ENCODE peak calls at places on chromosomes 1 and 21, in ten cellular contexts. T is left ventricle myocardium inferior, R is lung, B is IMR-90, D is colonic mucosa, A is astrocyte, K is transverse colon, S is OCI-LY7, P is tibial nerve, W is PC-3. Z is an unnamed sample. For H3K4me1, the result is how much of the 10 kb centered on the place peaks cover.

GRCh38 chr1:221228594-221228993 is 349.4 kb downstream of the HLX start:
- DNase-seq in T (no peak), R (no peak), B (no peak), D (no peak), A (no peak), K (no peak), S (no peak), P (no peak), W (no peak), Z (no peak)

GRCh38 chr1:226060976-226061792 is 1.3 kb upstream of the H3-3A start:
- DNase-seq in T (no peak), R (no peak), B (no peak), D (peak), A (no peak), K (no peak), S (no peak), P (no peak), W (peak), Z (no peak)

GRCh38 chr1:161930064-161930463 is 93.6 kb downstream of the OLFML2B start:
- DNase-seq in T (no peak), R (no peak), B (peak), D (no peak), A (peak), K (no peak), S (no peak), P (no peak), W (no peak), Z (no peak)

GRCh38 chr1:49541096-49541752 is 482.5 kb downstream of the AGBL4 start:
- DNase-seq in T (no peak), R (no peak), B (no peak), D (no peak), A (no peak), K (no peak), S (no peak), P (no peak), W (no peak), Z (no peak)

GRCh38 chr1:83996621-83997020 is 2.3 kb downstream of the TTLL7 start:
- DNase-seq in T (no peak), R (no peak), B (peak), D (no peak), A (peak), K (no peak), S (no peak), P (no peak), W (no peak), Z (no peak)

GRCh38 chr1:85494957-85495266 is 30.0 kb upstream of the DDAH1 start:
- DNase-seq in T (no peak), R (no peak), B (peak), D (no peak), A (peak), K (no peak), S (no peak), P (peak), W (peak), Z (peak)

GRCh38 chr1:15106608-15107007 is 46.9 kb upstream of the TMEM51 start:
- DNase-seq in T (no peak), R (no peak), B (no peak), D (peak), A (no peak), K (peak), S (no peak), P (peak), W (peak), Z (no peak)

GRCh38 chr1:59759156-59759925 is 55.4 kb upstream of the HOOK1 start:
- DNase-seq in T (peak), R (peak), B (peak), D (peak), A (peak), K (peak), S (peak), P (peak), W (peak), Z (peak)

GRCh38 chr1:33050221-33051076 is 13.8 kb upstream of the AK2 start:
- DNase-seq in T (no peak), R (no peak), B (peak), D (no peak), A (peak), K (no peak), S (no peak), P (no peak), W (peak), Z (peak)

GRCh38 chr1:243488459-243489163 is 232.8 kb downstream of the SDCCAG8 start:
- DNase-seq in T (no peak), R (no peak), B (no peak), D (no peak), A (no peak), K (no peak), S (no peak), P (no peak), W (no peak), Z (no peak)

GRCh38 chr21:28771790-28772501 is 220.7 kb downstream of the LTN1 start:
- DNase-seq in T (no peak), R (no peak), B (peak), D (no peak), A (peak), K (no peak), S (no peak), P (no peak), W (peak), Z (peak)

GRCh38 chr1:26994020-26994745 is 691 bp downstream of the TRNP1 start:
- DNase-seq in T (peak), R (no peak), B (no peak), D (no peak), A (no peak), K (no peak), S (peak), P (no peak), W (no peak), Z (no peak)

GRCh38 chr1:182279724-182280506 is 111.7 kb downstream of the GLUL start:
- DNase-seq in T (peak), R (no peak), B (no peak), D (no peak), A (no peak), K (no peak), S (no peak), P (peak), W (no peak), Z (no peak)

GRCh38 chr1:182278144-182279054 is 113.2 kb downstream of the GLUL start:
- DNase-seq in T (no peak), R (no peak), B (no peak), D (no peak), A (no peak), K (no peak), S (no peak), P (no peak), W (no peak), Z (no peak)

GRCh38 chr1:182281541-182281940 is 110.0 kb downstream of the GLUL start:
- DNase-seq in T (peak), R (no peak), B (no peak), D (no peak), A (no peak), K (no peak), S (no peak), P (peak), W (no peak), Z (no peak)

GRCh38 chr1:182279302-182279701 is 112.3 kb downstream of the GLUL start:
- DNase-seq in T (no peak), R (no peak), B (no peak), D (no peak), A (no peak), K (no peak), S (no peak), P (no peak), W (no peak), Z (no peak)

DNA sequence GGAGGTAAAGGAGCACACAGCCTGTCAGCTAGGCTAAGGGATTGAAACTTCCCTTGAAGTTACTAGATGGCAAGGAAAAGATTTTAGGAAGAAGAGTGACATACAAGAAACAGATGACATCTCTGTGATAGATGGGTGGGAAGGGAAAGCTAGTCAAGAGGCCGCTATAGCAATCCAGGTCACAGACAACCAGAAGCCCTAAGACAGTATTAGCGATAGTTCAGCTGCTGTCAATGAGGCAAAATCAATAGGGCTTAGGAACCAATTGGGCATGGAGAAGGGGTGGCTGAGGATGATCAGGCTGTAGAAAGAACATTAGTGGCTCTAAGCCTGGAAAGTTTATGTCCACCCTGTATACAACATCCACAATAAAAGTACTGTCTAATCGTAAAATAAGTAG is 111.1 kb downstream of the GLUL start:
- DNase-seq in T (no peak), R (no peak), B (no peak), D (no peak), A (no peak), K (no peak), S (no peak), P (no peak), W (no peak), Z (no peak)
- H3K27ac ChIP-seq in T (peak), R (no peak), B (no peak), D (no peak), A (no peak), K (no peak), S (no peak), P (peak), W (no peak), Z (no peak)

GRCh38 chr1:224496826-224497225 is 62.2 kb upstream of the WDR26 start:
- DNase-seq in T (no peak), R (no peak), B (no peak), D (no peak), A (no peak), K (no peak), S (no peak), P (no peak), W (no peak), Z (no peak)
- TF ChIP-seq CTCF in T (no peak), R (no peak), B (no peak), D (no peak), A (no peak), K (no peak), S (no peak), P (no peak), W (no peak), Z (no peak)

DNA sequence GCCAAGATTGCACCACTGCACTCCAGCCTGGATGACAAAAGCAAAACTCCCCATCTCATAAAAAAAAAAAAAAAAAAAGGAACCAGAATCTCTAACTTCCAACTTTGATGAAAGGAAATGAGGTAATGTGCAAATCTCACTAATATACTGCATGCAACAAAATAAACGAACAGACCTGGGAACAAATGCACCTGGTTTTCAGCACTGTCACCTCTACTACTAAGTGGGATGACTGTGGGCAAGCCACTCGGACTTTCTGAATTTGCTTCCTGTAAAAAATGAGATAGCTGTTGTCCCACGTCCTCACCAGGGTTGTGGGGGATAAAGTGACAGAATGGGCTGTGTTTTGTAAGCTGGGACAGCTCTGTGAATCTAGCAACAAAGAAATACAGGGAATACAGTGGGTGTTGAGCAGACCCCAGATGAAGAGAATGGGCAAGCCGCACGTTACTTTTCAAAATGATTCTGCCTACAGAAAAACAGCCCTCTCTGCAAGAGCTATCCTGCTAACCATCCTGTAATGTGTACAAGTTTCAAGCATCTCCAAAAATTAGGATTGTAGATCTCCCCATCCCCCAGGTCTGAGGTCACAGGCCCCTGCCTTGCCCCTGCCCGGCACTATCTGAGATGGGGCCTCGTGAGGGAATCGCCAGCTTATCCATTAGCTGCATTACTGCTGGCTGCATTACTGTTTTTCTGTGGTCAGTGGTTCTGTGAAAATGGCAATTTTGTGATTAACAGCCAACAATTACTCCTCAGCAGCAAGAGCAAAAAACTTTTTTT is 83.4 kb downstream of the MRPL37 start:
- DNase-seq in T (no peak), R (no peak), B (no peak), D (no peak), A (no peak), K (no peak), S (peak), P (no peak), W (no peak), Z (no peak)
- H3K4me1 ChIP-seq in T (half or more), R (under half), B (under half), D (under half), A (under half), K (half or more), S (under half), P (under half), W (under half), Z (under half)

GRCh38 chr21:14850394-14850793 is 214.4 kb downstream of the NRIP1 start:
- DNase-seq in T (no peak), R (no peak), B (peak), D (no peak), A (peak), K (no peak), S (no peak), P (no peak), W (no peak), Z (no peak)
- H3K27ac ChIP-seq in T (no peak), R (no peak), B (peak), D (no peak), A (peak), K (no peak), S (no peak), P (no peak), W (no peak), Z (no peak)